ENCODE peak calls at places on chromosomes 3 and 15, in eight cellular contexts. M is CD4-positive, alpha-beta memory T cell; L is caudate nucleus; Y is stimulated activated naive CD8-positive, alpha-beta T cell treated with anti-CD3 and anti-CD28 coated beads, Interleukin-15, amount 100 ng/mL, for 72 hours; C is KG1; W is HL-60; A is T47D; P is MCF 10A. H is an unnamed sample.

GRCh38 chr3:32334675-32335074 is 57.0 kb upstream of the CMTM7 start:
- DNase-seq in M (peak; percentile 54), L (no peak), Y (peak; percentile 37), C (no peak), W (no peak), A (peak; percentile 39), P (peak; percentile 20), H (no peak)

GRCh38 chr3:71226565-71227281 is 356.8 kb downstream of the FOXP1 start:
- DNase-seq in M (peak; percentile 70), L (no peak), Y (peak; percentile 95), C (no peak), W (no peak), A (no peak), P (no peak), H (no peak)

GRCh38 chr3:125967156-125967555 is 1.8 kb upstream of the ROPN1B start:
- DNase-seq in M (no peak), L (no peak), Y (no peak), C (no peak), W (no peak), A (peak; percentile 56), P (no peak), H (no peak)

GRCh38 chr3:21734746-21735145 is 16.3 kb downstream of the ZNF385D start:
- DNase-seq in M (no peak), L (no peak), Y (no peak), C (no peak), W (no peak), A (no peak), P (no peak), H (no peak)

GRCh38 chr3:127406309-127407025 is 118.6 kb upstream of the PRR20G start:
- DNase-seq in M (no peak), L (no peak), Y (no peak), C (no peak), W (peak; percentile 8), A (peak; percentile 38), P (peak; percentile 80), H (peak; percentile 47)

GRCh38 chr3:48408823-48409281 is 21.0 kb downstream of the PLXNB1 start:
- DNase-seq in M (no peak), L (no peak), Y (no peak), C (no peak), W (no peak), A (no peak), P (no peak), H (peak; percentile 30)

GRCh38 chr3:11245276-11245675 is 26.9 kb upstream of the ATG7 start:
- DNase-seq in M (no peak), L (no peak), Y (no peak), C (no peak), W (no peak), A (no peak), P (no peak), H (no peak)

GRCh38 chr3:126469479-126469878 is 6.2 kb downstream of the ZXDC start:
- DNase-seq in M (no peak), L (no peak), Y (no peak), C (no peak), W (no peak), A (no peak), P (no peak), H (peak; percentile 34)

GRCh38 chr3:67461667-67462142 is 192.7 kb downstream of the SUCLG2 start:
- DNase-seq in M (no peak), L (no peak), Y (no peak), C (no peak), W (no peak), A (no peak), P (no peak), H (no peak)

GRCh38 chr3:31952205-31952604 is 28.9 kb downstream of the OSBPL10 start:
- DNase-seq in M (no peak), L (no peak), Y (no peak), C (no peak), W (no peak), A (no peak), P (no peak), H (no peak)

GRCh38 chr3:149198611-149199010 is 23.0 kb downstream of the CP start:
- DNase-seq in M (no peak), L (no peak), Y (no peak), C (no peak), W (no peak), A (no peak), P (no peak), H (no peak)

GRCh38 chr15:69734699-69735098 is 282.1 kb downstream of the RPLP1 start:
- DNase-seq in M (no peak), L (no peak), Y (no peak), C (no peak), W (no peak), A (no peak), P (no peak), H (no peak)

GRCh38 chr3:134074001-134074789 is 44.5 kb upstream of the SLCO2A1 start:
- DNase-seq in M (no peak), L (no peak), Y (no peak), C (no peak), W (no peak), A (no peak), P (no peak), H (peak; percentile 15)

GRCh38 chr3:20104167-20104661 is 64.0 kb downstream of the KAT2B start:
- DNase-seq in M (peak; percentile 77), L (no peak), Y (peak; percentile 49), C (peak; percentile 31), W (no peak), A (no peak), P (no peak), H (no peak)

GRCh38 chr3:99999541-99999940 is 114.8 kb downstream of the FILIP1L start:
- DNase-seq in M (no peak), L (no peak), Y (no peak), C (no peak), W (no peak), A (no peak), P (no peak), H (no peak)

GRCh38 chr3:38637906-38638305 is 11.6 kb downstream of the SCN5A start:
- DNase-seq in M (no peak), L (no peak), Y (no peak), C (no peak), W (no peak), A (no peak), P (no peak), H (no peak)

GRCh38 chr3:170739410-170739809 is 130.6 kb downstream of the RPL22L1 start:
- DNase-seq in M (no peak), L (no peak), Y (no peak), C (no peak), W (no peak), A (peak; percentile 39), P (no peak), H (no peak)

GRCh38 chr15:66294157-66294931 is 976 bp downstream of the DIS3L start:
- DNase-seq in M (no peak), L (no peak), Y (no peak), C (peak; percentile 81), W (peak; percentile 28), A (peak; percentile 40), P (peak; percentile 67), H (no peak)

GRCh38 chr3:124985358-124985757 is 50.8 kb upstream of the MUC13 start:
- DNase-seq in M (no peak), L (no peak), Y (no peak), C (no peak), W (peak; percentile 4), A (no peak), P (peak; percentile 78), H (no peak)

GRCh38 chr3:117322866-117323265 is 613.3 kb downstream of the TUSC7 start:
- DNase-seq in M (no peak), L (no peak), Y (no peak), C (no peak), W (no peak), A (peak; percentile 45), P (peak; percentile 33), H (no peak)

GRCh38 chr3:66083961-66084270 is 45.2 kb upstream of the MAGI1 start:
- DNase-seq in M (no peak), L (no peak), Y (no peak), C (no peak), W (no peak), A (no peak), P (no peak), H (no peak)